ENCODE peak calls at places on chromosomes 16 and 17, in seven cellular contexts. L is hepatocyte, E is GM13977, V is NCI-H69, Q is non-pigmented ciliary epithelial cell, S is upper lobe of right lung, N is progenitor cell of endocrine pancreas. F is an unnamed sample.

GRCh38 chr16:13553453-13553985 is 366.4 kb upstream of the ERCC4 start:
- DNase-seq in N (no peak), Q (no peak), V (no peak), L (no peak), S (no peak), E (no peak), F (no peak)

GRCh38 chr17:63996430-63997182 is 1.5 kb upstream of the PRR29 start:
- DNase-seq in Q (no peak), L (no peak), S (peak), N (no peak), V (no peak), E (no peak), F (peak)

GRCh38 chr17:48259710-48260291 is 152.2 kb downstream of the SNX11 start:
- DNase-seq in N (no peak), L (peak), V (peak), S (no peak), Q (no peak), E (no peak), F (peak)

GRCh38 chr17:2084766-2085647 is 30.1 kb downstream of the HIC1 start:
- DNase-seq in Q (peak), E (no peak), N (no peak), S (no peak), V (peak), L (peak), F (no peak)

GRCh38 chr16:59210955-59211541 is 476.9 kb upstream of the GOT2 start:
- DNase-seq in N (no peak), V (no peak), E (no peak), Q (peak), L (peak), S (no peak), F (peak)

GRCh38 chr17:50817142-50817751 is 18.1 kb upstream of the WFIKKN2 start:
- DNase-seq in V (peak), E (no peak), N (peak), S (peak), Q (no peak), L (peak), F (no peak)

GRCh38 chr16:28320023-28320561 is 27.8 kb downstream of the SBK1 start:
- DNase-seq in V (no peak), L (no peak), E (no peak), N (no peak), Q (no peak), S (no peak), F (no peak)

GRCh38 chr17:49218941-49219913 is 8.7 kb downstream of the ABI3 start:
- DNase-seq in E (peak), Q (no peak), V (peak), L (no peak), S (peak), N (no peak), F (peak)

GRCh38 chr16:1518626-1519135 is 14.8 kb upstream of the TMEM204 start:
- DNase-seq in N (no peak), L (no peak), S (no peak), V (no peak), E (no peak), Q (no peak), F (no peak)

GRCh38 chr17:65850486-65850885 is 289.0 kb upstream of the AXIN2 start:
- DNase-seq in N (no peak), S (no peak), V (no peak), Q (no peak), E (no peak), L (no peak), F (no peak)

GRCh38 chr16:81077077-81077940 is at the start of gene C16orf46:
- DNase-seq in L (peak), E (peak), Q (peak), V (peak), S (peak), N (peak), F (peak)

GRCh38 chr17:5667871-5668270 is 83.6 kb upstream of the NLRP1 start:
- DNase-seq in E (no peak), N (no peak), Q (no peak), V (peak), S (no peak), L (no peak), F (no peak)

GRCh38 chr16:49788505-49788904 is 67.4 kb downstream of the ZNF423 start:
- DNase-seq in V (no peak), Q (no peak), L (no peak), E (no peak), N (no peak), S (no peak), F (no peak)

GRCh38 chr16:73290258-73290657 is 242.3 kb upstream of the ZFHX3 start:
- DNase-seq in E (no peak), Q (no peak), N (no peak), L (no peak), V (no peak), S (no peak), F (no peak)

GRCh38 chr17:77441130-77441920 is 300.6 kb downstream of the SEC14L1 start:
- DNase-seq in E (peak), S (no peak), V (peak), L (no peak), N (no peak), Q (no peak), F (no peak)

GRCh38 chr17:74211929-74212261 is 1.5 kb upstream of the TTYH2 start:
- DNase-seq in E (no peak), S (no peak), Q (no peak), N (no peak), V (no peak), L (no peak), F (peak)

GRCh38 chr17:17088511-17089205 is 46.4 kb downstream of the MPRIP start:
- DNase-seq in E (no peak), V (peak), N (no peak), Q (no peak), L (no peak), S (peak), F (no peak)

GRCh38 chr17:32103476-32104113 is 38.7 kb upstream of the RHOT1 start:
- DNase-seq in E (no peak), N (no peak), V (no peak), L (no peak), Q (no peak), S (no peak), F (no peak)

GRCh38 chr16:24853830-24854229 is 8.1 kb downstream of the SLC5A11 start:
- DNase-seq in E (no peak), N (no peak), L (peak), Q (no peak), V (peak), S (no peak), F (no peak)

GRCh38 chr17:77451271-77451893 is 310.6 kb downstream of the SEC14L1 start:
- DNase-seq in N (peak), Q (no peak), E (peak), L (peak), S (peak), V (peak), F (peak)

GRCh38 chr16:361872-362701 is 8.3 kb downstream of the MRPL28 start:
- DNase-seq in N (peak), S (peak), Q (no peak), E (peak), V (peak), L (peak), F (peak)

GRCh38 chr17:2844386-2844785 is 48.1 kb downstream of the RAP1GAP2 start:
- DNase-seq in S (no peak), V (peak), E (no peak), N (no peak), L (peak), Q (no peak), F (peak)

GRCh38 chr16:51151951-51152663 is 1.0 kb upstream of the SALL1 start:
- DNase-seq in Q (no peak), L (peak), V (no peak), S (no peak), N (peak), E (no peak), F (no peak)

GRCh38 chr17:21304091-21304490 is 19.6 kb downstream of the MAP2K3 start:
- DNase-seq in L (peak), E (peak), Q (no peak), V (no peak), S (no peak), N (no peak), F (peak)

GRCh38 chr16:31853300-31853699 is 20.3 kb upstream of the ZNF267 start:
- DNase-seq in E (no peak), V (no peak), L (no peak), S (no peak), N (no peak), Q (no peak), F (no peak)

GRCh38 chr16:57677622-57678369 is 9.7 kb downstream of the ADGRG3 start:
- DNase-seq in E (no peak), S (no peak), N (no peak), Q (no peak), V (peak), L (no peak), F (no peak)

F was measured in Caco-2.